ENCODE peak calls at places on chromosomes 2 and 18, in ten cellular contexts. Z is uterus, C is neural progenitor cell, I is WTC11, B is MCF 10A, L is endothelial cell, P is ovary, N is kidney epithelial cell, Q is astrocyte of the cerebellum, F is cardiac fibroblast. K is an unnamed sample.

GRCh38 chr2:201357216-201357615 is at the start of gene FLACC1:
- DNase-seq in Z (no peak), C (peak; percentile 65), I (peak; percentile 38), B (peak; percentile 29), L (no peak), P (no peak), N (peak; percentile 31), Q (peak; percentile 49), F (peak; percentile 86), K (peak; percentile 80)

GRCh38 chr2:200795044-200795443 is 16.7 kb upstream of the BZW1 start:
- DNase-seq in Z (peak; percentile 26), C (peak; percentile 36), I (peak; percentile 40), B (peak; percentile 77), L (no peak), P (peak; percentile 74), N (no peak), Q (no peak), F (peak; percentile 62), K (peak; percentile 44)

GRCh38 chr18:49059028-49059670 is 108.4 kb upstream of the SMAD7 start:
- DNase-seq in Z (no peak), C (peak; percentile 19), I (no peak), B (no peak), L (no peak), P (no peak), N (no peak), Q (no peak), F (no peak), K (no peak)

GRCh38 chr18:69787825-69788547 is 159.7 kb downstream of the CD226 start:
- DNase-seq in Z (no peak), C (no peak), I (no peak), B (peak; percentile 43), L (no peak), P (no peak), N (peak; percentile 23), Q (peak; percentile 38), F (peak; percentile 55), K (peak; percentile 37)

GRCh38 chr18:37270046-37270665 is 295.4 kb downstream of the CELF4 start:
- DNase-seq in Z (no peak), C (peak; percentile 91), I (peak; percentile 64), B (peak; percentile 57), L (peak; percentile 73), P (peak; percentile 43), N (peak; percentile 2), Q (peak; percentile 49), F (peak; percentile 61), K (peak; percentile 93)

GRCh38 chr2:65382323-65382722 is 50.1 kb downstream of the SPRED2 start:
- DNase-seq in Z (no peak), C (no peak), I (no peak), B (no peak), L (no peak), P (no peak), N (no peak), Q (no peak), F (no peak), K (no peak)

GRCh38 chr2:30679416-30680088 is 127.7 kb downstream of the CAPN13 start:
- DNase-seq in Z (no peak), C (no peak), I (no peak), B (no peak), L (no peak), P (no peak), N (no peak), Q (no peak), F (peak; percentile 45), K (peak; percentile 35)

GRCh38 chr2:44453289-44453688 is 91.5 kb downstream of the CAMKMT start:
- DNase-seq in Z (no peak), C (no peak), I (no peak), B (no peak), L (no peak), P (no peak), N (no peak), Q (no peak), F (no peak), K (no peak)

GRCh38 chr2:46119453-46119852 is 177.8 kb upstream of the EPAS1 start:
- DNase-seq in Z (no peak), C (no peak), I (no peak), B (peak; percentile 27), L (no peak), P (no peak), N (no peak), Q (no peak), F (peak; percentile 89), K (no peak)

GRCh38 chr2:223264541-223265171 is 212.7 kb downstream of the KCNE4 start:
- DNase-seq in Z (no peak), C (no peak), I (no peak), B (no peak), L (no peak), P (no peak), N (no peak), Q (no peak), F (no peak), K (no peak)

GRCh38 chr18:23932385-23933067 is 82.0 kb upstream of the TTC39C start:
- DNase-seq in Z (no peak), C (no peak), I (no peak), B (no peak), L (no peak), P (no peak), N (no peak), Q (no peak), F (no peak), K (peak; percentile 62)

GRCh38 chr2:100621371-100621910 is 58.6 kb downstream of the PDCL3 start:
- DNase-seq in Z (no peak), C (no peak), I (no peak), B (no peak), L (no peak), P (no peak), N (no peak), Q (no peak), F (no peak), K (no peak)

GRCh38 chr2:197869501-197870111 is 65.2 kb downstream of the PLCL1 start:
- DNase-seq in Z (no peak), C (no peak), I (no peak), B (no peak), L (no peak), P (no peak), N (no peak), Q (peak; percentile 27), F (peak; percentile 37), K (no peak)

GRCh38 chr18:59219672-59220163 is at the start of gene GRP:
- DNase-seq in Z (no peak), C (peak; percentile 72), I (peak; percentile 44), B (no peak), L (no peak), P (no peak), N (no peak), Q (no peak), F (no peak), K (no peak)

GRCh38 chr2:171412571-171412970 is 21.2 kb downstream of the METTL8 start:
- DNase-seq in Z (no peak), C (no peak), I (no peak), B (no peak), L (no peak), P (no peak), N (no peak), Q (no peak), F (peak; percentile 49), K (no peak)

GRCh38 chr2:105125920-105126319 is 88.1 kb downstream of the MRPS9 start:
- DNase-seq in Z (no peak), C (no peak), I (peak; percentile 24), B (no peak), L (no peak), P (no peak), N (no peak), Q (no peak), F (no peak), K (no peak)

GRCh38 chr2:133884739-133885381 is 316.6 kb upstream of the NCKAP5 start:
- DNase-seq in Z (no peak), C (no peak), I (no peak), B (peak; percentile 28), L (no peak), P (no peak), N (no peak), Q (no peak), F (peak; percentile 25), K (no peak)
- TF ChIP-seq CTCF in Z (no peak), C (peak; percentile 34), I (no peak), B (peak; percentile 31), L (peak; percentile 31), P (no peak), N (peak; percentile 28), Q (no peak), F (no peak), K (peak; percentile 40)

DNA sequence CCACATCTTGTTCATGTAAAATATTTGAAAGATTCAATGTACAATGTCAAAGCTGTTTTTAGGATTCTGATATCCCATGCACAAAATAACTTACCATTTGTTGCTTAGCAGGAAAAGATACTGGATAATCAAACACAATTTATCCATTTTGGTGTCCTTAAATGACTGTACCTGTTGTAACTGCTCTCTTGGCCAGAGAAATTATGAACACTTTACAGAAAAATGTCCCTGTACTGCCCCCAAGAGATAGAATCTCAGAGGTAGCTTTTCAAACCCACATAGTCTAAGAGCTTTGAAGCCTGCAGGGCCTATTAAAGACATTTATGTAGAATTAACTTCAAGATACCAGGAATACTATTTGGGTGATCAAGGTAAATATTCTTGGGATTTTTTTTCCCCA is 12.2 kb upstream of the ME2 start:
- DNase-seq in Z (no peak), C (no peak), I (no peak), B (peak; percentile 22), L (no peak), P (no peak), N (no peak), Q (no peak), F (peak; percentile 40), K (no peak)
- TF ChIP-seq CTCF in Z (no peak), C (no peak), I (no peak), B (peak; percentile 7), L (no peak), P (no peak), N (peak; percentile 19), Q (peak; percentile 27), F (peak; percentile 8), K (peak; percentile 24)

GRCh38 chr2:529852-530251 is 147.4 kb downstream of the TMEM18 start:
- DNase-seq in Z (no peak), C (no peak), I (no peak), B (no peak), L (no peak), P (no peak), N (no peak), Q (no peak), F (no peak), K (no peak)

GRCh38 chr2:538646-539045 is 138.6 kb downstream of the TMEM18 start:
- DNase-seq in Z (no peak), C (no peak), I (no peak), B (no peak), L (no peak), P (no peak), N (no peak), Q (no peak), F (no peak), K (no peak)

GRCh38 chr2:529425-529824 is 147.8 kb downstream of the TMEM18 start:
- DNase-seq in Z (no peak), C (peak; percentile 73), I (no peak), B (peak; percentile 50), L (no peak), P (no peak), N (no peak), Q (no peak), F (peak; percentile 14), K (no peak)

GRCh38 chr2:535222-535621 is 142.0 kb downstream of the TMEM18 start:
- DNase-seq in Z (no peak), C (no peak), I (no peak), B (peak; percentile 19), L (no peak), P (no peak), N (no peak), Q (no peak), F (no peak), K (no peak)
- TF ChIP-seq CTCF in Z (no peak), C (peak; percentile 23), I (no peak), B (peak; percentile 24), L (peak; percentile 77), P (no peak), N (peak; percentile 20), Q (no peak), F (no peak), K (peak; percentile 24)

GRCh38 chr2:37026050-37026449 is 58.1 kb downstream of the HEATR5B start:
- DNase-seq in Z (no peak), C (peak; percentile 29), I (peak; percentile 37), B (peak; percentile 6), L (peak; percentile 8), P (no peak), N (no peak), Q (no peak), F (peak; percentile 3), K (peak; percentile 1)
- TF ChIP-seq CTCF in Z (no peak), C (peak; percentile 41), I (no peak), B (peak; percentile 8), L (no peak), P (no peak), N (no peak), Q (no peak), F (peak; percentile 8), K (no peak)

K was measured in osteoblast.